ENCODE peak calls at places on chromosomes 2 and 18, in seven cellular contexts. X is breast epithelium; U is activated naive CD4-positive, alpha-beta T cell treated with anti-CD3 and anti-CD28 coated beads, Interleukin-2, amount 10 ng/mL, durations not matched to agents 7 days and 5 days; E is activated CD8-positive, alpha-beta memory T cell treated with anti-CD3 and anti-CD28 coated beads, Interleukin-2, amount 50 U/mL, for 48 hours; S is naive B cell; Z is cardiac muscle cell; P is iris pigment epithelial cell. O is an unnamed sample.

GRCh38 chr2:219010162-219010756 is 17.0 kb upstream of the CRYBA2 start:
- DNase-seq in X (no peak), U (peak), E (no peak), S (no peak), Z (peak), P (no peak), O (no peak)

GRCh38 chr2:219571311-219572236 is at the start of gene OBSL1:
- DNase-seq in X (no peak), U (no peak), E (no peak), S (no peak), Z (peak), P (peak), O (peak)

GRCh38 chr18:8615397-8616025 is 6.3 kb downstream of the RAB12 start:
- DNase-seq in X (no peak), U (no peak), E (no peak), S (no peak), Z (no peak), P (peak), O (peak)

GRCh38 chr2:214169736-214170135 is 241.1 kb upstream of the VWC2L start:
- DNase-seq in X (no peak), U (no peak), E (no peak), S (no peak), Z (no peak), P (peak), O (no peak)

GRCh38 chr2:235839226-235839625 is 329.0 kb downstream of the GBX2 start:
- DNase-seq in X (no peak), U (no peak), E (no peak), S (no peak), Z (no peak), P (no peak), O (peak)

GRCh38 chr18:33495278-33495677 is 54.8 kb upstream of the CCDC178 start:
- DNase-seq in X (no peak), U (no peak), E (no peak), S (no peak), Z (peak), P (peak), O (no peak)

GRCh38 chr2:54092940-54093339 is 22.5 kb upstream of the ACYP2 start:
- DNase-seq in X (no peak), U (no peak), E (no peak), S (peak), Z (no peak), P (no peak), O (no peak)

GRCh38 chr18:13378150-13378549 is 159.6 kb downstream of the LDLRAD4 start:
- DNase-seq in X (no peak), U (no peak), E (peak), S (no peak), Z (no peak), P (no peak), O (no peak)

GRCh38 chr2:30371028-30371708 is 75.9 kb upstream of the LCLAT1 start:
- DNase-seq in X (no peak), U (no peak), E (peak), S (no peak), Z (no peak), P (no peak), O (no peak)

GRCh38 chr2:100029460-100029859 is 112.9 kb downstream of the AFF3 start:
- DNase-seq in X (no peak), U (no peak), E (no peak), S (no peak), Z (no peak), P (no peak), O (no peak)

GRCh38 chr2:236970656-236971010 is 115.1 kb upstream of the COPS8 start:
- DNase-seq in X (no peak), U (no peak), E (no peak), S (no peak), Z (no peak), P (no peak), O (peak)

GRCh38 chr2:210421916-210422315 is 54.6 kb downstream of the LANCL1 start:
- DNase-seq in X (no peak), U (no peak), E (no peak), S (no peak), Z (peak), P (peak), O (no peak)

GRCh38 chr2:110866036-110866435 is 133.7 kb downstream of the ACOXL start:
- DNase-seq in X (no peak), U (no peak), E (no peak), S (no peak), Z (no peak), P (no peak), O (no peak)

GRCh38 chr18:48453330-48454063 is 44.3 kb upstream of the ZBTB7C start:
- DNase-seq in X (peak), U (no peak), E (no peak), S (no peak), Z (no peak), P (no peak), O (no peak)

GRCh38 chr2:17107875-17108274 is 410.4 kb downstream of the RAD51AP2 start:
- DNase-seq in X (no peak), U (no peak), E (no peak), S (no peak), Z (peak), P (no peak), O (no peak)

GRCh38 chr2:60880633-60880987 is 764 bp upstream of the REL start:
- DNase-seq in X (no peak), U (no peak), E (no peak), S (no peak), Z (no peak), P (no peak), O (no peak)

GRCh38 chr2:162888641-162889040 is 50.1 kb upstream of the KCNH7 start:
- DNase-seq in X (no peak), U (no peak), E (no peak), S (no peak), Z (peak), P (no peak), O (no peak)

GRCh38 chr2:148654414-148654813 is 9.9 kb downstream of the EPC2 start:
- DNase-seq in X (no peak), U (no peak), E (no peak), S (no peak), Z (no peak), P (no peak), O (no peak)

GRCh38 chr2:98870516-98871158 is 65.4 kb downstream of the CRACDL start:
- DNase-seq in X (no peak), U (no peak), E (no peak), S (no peak), Z (no peak), P (no peak), O (peak)

GRCh38 chr18:78986018-78986481 is 6.4 kb downstream of the SALL3 start:
- DNase-seq in X (no peak), U (no peak), E (no peak), S (no peak), Z (peak), P (peak), O (peak)

GRCh38 chr2:232937278-232937906 is 67.3 kb downstream of the SNORC start:
- DNase-seq in X (no peak), U (no peak), E (no peak), S (no peak), Z (no peak), P (peak), O (no peak)

O was measured in lower leg skin.